ENCODE peak calls at places on chromosomes 16 and 17, in seven cellular contexts. G is stimulated activated CD4-positive, alpha-beta T cell treated with anti-CD3 and anti-CD28 coated beads, Interleukin-4, amount 100 ng/mL, for 48 hours; H is mesendoderm; B is aorta; Z is NCI-H2171 treated with DMSO at 0.1 percent for 48 hours; L is GM23248; R is nephron progenitor cell. C is an unnamed sample.

GRCh38 chr17:81693491-81694360 is 9.4 kb upstream of the MRPL12 start:
- DNase-seq in H (no peak), L (no peak), Z (no peak), R (no peak), G (no peak), B (no peak), C (no peak)

GRCh38 chr16:66188786-66189725 is 177.4 kb upstream of the CDH5 start:
- DNase-seq in H (no peak), Z (no peak), B (no peak), G (no peak), R (no peak), L (no peak), C (no peak)

GRCh38 chr16:66515543-66516171 is 34.3 kb downstream of the TK2 start:
- DNase-seq in H (peak; percentile 55), L (peak; percentile 80), B (peak; percentile 77), R (no peak), G (no peak), Z (no peak), C (no peak)

GRCh38 chr16:88298882-88299745 is 83.6 kb upstream of the ZNF469 start:
- DNase-seq in R (no peak), L (peak; percentile 89), G (no peak), H (no peak), B (peak; percentile 45), Z (no peak), C (no peak)

GRCh38 chr17:64540118-64540776 is 33.5 kb downstream of the CEP95 start:
- DNase-seq in G (no peak), H (no peak), Z (no peak), R (no peak), L (no peak), B (no peak), C (no peak)

GRCh38 chr17:30148376-30148775 is 31.8 kb downstream of the NSRP1 start:
- DNase-seq in Z (no peak), H (peak; percentile 7), L (no peak), B (no peak), R (no peak), G (no peak), C (no peak)

GRCh38 chr17:50219939-50220465 is 18.6 kb upstream of the COL1A1 start:
- DNase-seq in Z (no peak), L (peak; percentile 90), G (no peak), B (no peak), H (peak; percentile 53), R (peak; percentile 31), C (no peak)

GRCh38 chr17:44977065-44977464 is 9.0 kb upstream of the C1QL1 start:
- DNase-seq in H (no peak), R (no peak), G (no peak), B (no peak), L (no peak), Z (no peak), C (no peak)

GRCh38 chr17:58371300-58371950 is 19.4 kb upstream of the SUPT4H1 start:
- DNase-seq in B (no peak), G (no peak), H (no peak), R (no peak), Z (no peak), L (no peak), C (no peak)

GRCh38 chr17:45018514-45019176 is 32.8 kb downstream of the DCAKD start:
- DNase-seq in B (no peak), L (peak; percentile 41), H (no peak), Z (peak; percentile 56), G (no peak), R (peak; percentile 39), C (no peak)

C was measured in psoas muscle.